ENCODE peak calls at places on chromosome 15, in six cellular contexts. One of them, this sample, is unnamed.

GRCh38 chr15:43912991-43913927 is 86.5 kb downstream of the WDR76 start:
- DNase-seq in lower leg skin: no peak
- DNase-seq in MCF 10A: peak; percentile 82
- DNase-seq in coronary artery: no peak
- DNase-seq in mammary epithelial cell: peak; percentile 93
- DNase-seq in pancreas: no peak
- DNase-seq in this sample: peak; percentile 90

GRCh38 chr15:50145451-50145872 is 26.4 kb upstream of the ATP8B4 start:
- DNase-seq in pancreas: no peak
- DNase-seq in lower leg skin: no peak
- DNase-seq in coronary artery: no peak
- DNase-seq in mammary epithelial cell: peak; percentile 63
- DNase-seq in MCF 10A: peak; percentile 75
- DNase-seq in this sample: peak; percentile 65

GRCh38 chr15:97156739-97157265 is 803.7 kb upstream of the ARRDC4 start:
- DNase-seq in MCF 10A: peak; percentile 20
- DNase-seq in lower leg skin: no peak
- DNase-seq in mammary epithelial cell: no peak
- DNase-seq in coronary artery: no peak
- DNase-seq in pancreas: no peak
- DNase-seq in this sample: no peak

GRCh38 chr15:43253431-43254403 is 13.0 kb downstream of the TGM5 start:
- DNase-seq in MCF 10A: peak; percentile 94
- DNase-seq in lower leg skin: peak; percentile 87
- DNase-seq in coronary artery: peak; percentile 41
- DNase-seq in mammary epithelial cell: peak; percentile 98
- DNase-seq in pancreas: no peak
- DNase-seq in this sample: no peak

GRCh38 chr15:81007428-81008064 is 6.8 kb downstream of the TLNRD1 start:
- DNase-seq in mammary epithelial cell: no peak
- DNase-seq in pancreas: no peak
- DNase-seq in coronary artery: no peak
- DNase-seq in lower leg skin: no peak
- DNase-seq in MCF 10A: no peak
- DNase-seq in this sample: no peak

GRCh38 chr15:58474741-58475323 is 43.0 kb downstream of the LIPC start:
- DNase-seq in mammary epithelial cell: no peak
- DNase-seq in MCF 10A: no peak
- DNase-seq in coronary artery: no peak
- DNase-seq in pancreas: no peak
- DNase-seq in lower leg skin: no peak
- DNase-seq in this sample: no peak

GRCh38 chr15:87212041-87212440 is 1044.5 kb downstream of the NTRK3 start:
- DNase-seq in MCF 10A: no peak
- DNase-seq in coronary artery: no peak
- DNase-seq in pancreas: no peak
- DNase-seq in mammary epithelial cell: no peak
- DNase-seq in lower leg skin: no peak
- DNase-seq in this sample: no peak

GRCh38 chr15:86846059-86846458 is 766.4 kb downstream of the AGBL1 start:
- DNase-seq in lower leg skin: no peak
- DNase-seq in MCF 10A: no peak
- DNase-seq in mammary epithelial cell: no peak
- DNase-seq in pancreas: no peak
- DNase-seq in coronary artery: no peak
- DNase-seq in this sample: no peak

GRCh38 chr15:31597466-31597865 is 270.8 kb downstream of the KLF13 start:
- DNase-seq in coronary artery: no peak
- DNase-seq in MCF 10A: no peak
- DNase-seq in pancreas: no peak
- DNase-seq in mammary epithelial cell: no peak
- DNase-seq in lower leg skin: no peak
- DNase-seq in this sample: no peak

GRCh38 chr15:101288905-101289513 is 6.0 kb downstream of the SNRPA1 start:
- DNase-seq in pancreas: no peak
- DNase-seq in MCF 10A: peak; percentile 61
- DNase-seq in lower leg skin: peak; percentile 46
- DNase-seq in coronary artery: no peak
- DNase-seq in mammary epithelial cell: peak; percentile 37
- DNase-seq in this sample: no peak

GRCh38 chr15:57994468-57995154 is 70.9 kb downstream of the ALDH1A2 start:
- DNase-seq in mammary epithelial cell: no peak
- DNase-seq in lower leg skin: no peak
- DNase-seq in coronary artery: no peak
- DNase-seq in MCF 10A: no peak
- DNase-seq in pancreas: no peak
- DNase-seq in this sample: no peak

GRCh38 chr15:94205366-94205765 is 26.0 kb upstream of the MCTP2 start:
- DNase-seq in pancreas: no peak
- DNase-seq in mammary epithelial cell: no peak
- DNase-seq in MCF 10A: no peak
- DNase-seq in lower leg skin: no peak
- DNase-seq in coronary artery: no peak
- DNase-seq in this sample: no peak

GRCh38 chr15:43516801-43517353 is 531 bp upstream of the MAP1A start:
- DNase-seq in coronary artery: peak; percentile 53
- DNase-seq in lower leg skin: peak; percentile 66
- DNase-seq in pancreas: no peak
- DNase-seq in MCF 10A: no peak
- DNase-seq in mammary epithelial cell: no peak
- DNase-seq in this sample: no peak

GRCh38 chr15:26867199-26868007 is 541 bp downstream of the GABRA5 start:
- DNase-seq in lower leg skin: no peak
- DNase-seq in MCF 10A: no peak
- DNase-seq in coronary artery: no peak
- DNase-seq in mammary epithelial cell: no peak
- DNase-seq in pancreas: peak; percentile 72
- DNase-seq in this sample: no peak

GRCh38 chr15:85000189-85000864 is 18.7 kb downstream of the PDE8A start:
- DNase-seq in pancreas: no peak
- DNase-seq in MCF 10A: no peak
- DNase-seq in coronary artery: no peak
- DNase-seq in mammary epithelial cell: no peak
- DNase-seq in lower leg skin: no peak
- DNase-seq in this sample: peak; percentile 44

GRCh38 chr15:64855206-64856000 is 13.7 kb downstream of the PLEKHO2 start:
- DNase-seq in pancreas: no peak
- DNase-seq in mammary epithelial cell: peak; percentile 20
- DNase-seq in coronary artery: no peak
- DNase-seq in MCF 10A: no peak
- DNase-seq in lower leg skin: no peak
- DNase-seq in this sample: no peak

GRCh38 chr15:51185213-51185619 is 90.5 kb upstream of the TNFAIP8L3 start:
- DNase-seq in pancreas: no peak
- DNase-seq in lower leg skin: no peak
- DNase-seq in coronary artery: no peak
- DNase-seq in MCF 10A: no peak
- DNase-seq in mammary epithelial cell: no peak
- DNase-seq in this sample: no peak

GRCh38 chr15:42890161-42890913 is 30.2 kb downstream of the TTBK2 start:
- DNase-seq in lower leg skin: no peak
- DNase-seq in pancreas: no peak
- DNase-seq in coronary artery: no peak
- DNase-seq in mammary epithelial cell: peak; percentile 79
- DNase-seq in MCF 10A: peak; percentile 60
- DNase-seq in this sample: peak; percentile 49

GRCh38 chr15:48541659-48542334 is 103.7 kb downstream of the FBN1 start:
- DNase-seq in coronary artery: no peak
- DNase-seq in pancreas: no peak
- DNase-seq in MCF 10A: peak; percentile 73
- DNase-seq in mammary epithelial cell: peak; percentile 48
- DNase-seq in lower leg skin: no peak
- DNase-seq in this sample: no peak

GRCh38 chr15:49239105-49239504 is 69.1 kb downstream of the GALK2 start:
- DNase-seq in coronary artery: no peak
- DNase-seq in mammary epithelial cell: no peak
- DNase-seq in MCF 10A: no peak
- DNase-seq in lower leg skin: no peak
- DNase-seq in pancreas: no peak
- DNase-seq in this sample: no peak

GRCh38 chr15:41006479-41006878 is 53.2 kb downstream of the CHAC1 start:
- DNase-seq in mammary epithelial cell: no peak
- DNase-seq in coronary artery: no peak
- DNase-seq in lower leg skin: no peak
- DNase-seq in pancreas: no peak
- DNase-seq in MCF 10A: no peak
- DNase-seq in this sample: no peak

GRCh38 chr15:85733415-85733814 is 61.3 kb downstream of the KLHL25 start:
- DNase-seq in lower leg skin: no peak
- DNase-seq in MCF 10A: no peak
- DNase-seq in mammary epithelial cell: no peak
- DNase-seq in pancreas: no peak
- DNase-seq in coronary artery: no peak
- DNase-seq in this sample: no peak

GRCh38 chr15:101176625-101177024 is 75.2 kb downstream of the CHSY1 start:
- DNase-seq in pancreas: no peak
- DNase-seq in lower leg skin: no peak
- DNase-seq in coronary artery: no peak
- DNase-seq in mammary epithelial cell: peak; percentile 23
- DNase-seq in MCF 10A: peak; percentile 46
- DNase-seq in this sample: no peak

GRCh38 chr15:43492266-43492665 is 690 bp downstream of the TP53BP1 start:
- DNase-seq in mammary epithelial cell: no peak
- DNase-seq in lower leg skin: no peak
- DNase-seq in pancreas: no peak
- DNase-seq in MCF 10A: no peak
- DNase-seq in coronary artery: no peak
- DNase-seq in this sample: no peak

GRCh38 chr15:90413411-90414379 is 25.7 kb downstream of the IQGAP1 start:
- DNase-seq in pancreas: no peak
- DNase-seq in MCF 10A: peak; percentile 67
- DNase-seq in coronary artery: no peak
- DNase-seq in lower leg skin: no peak
- DNase-seq in mammary epithelial cell: no peak
- DNase-seq in this sample: no peak

GRCh38 chr15:93270937-93271472 is 182.0 kb upstream of the RGMA start:
- DNase-seq in coronary artery: peak; percentile 47
- DNase-seq in MCF 10A: no peak
- DNase-seq in mammary epithelial cell: no peak
- DNase-seq in pancreas: no peak
- DNase-seq in lower leg skin: peak; percentile 54
- DNase-seq in this sample: no peak

GRCh38 chr15:25545889-25546288 is 107.1 kb upstream of the UBE3A start:
- DNase-seq in coronary artery: no peak
- DNase-seq in mammary epithelial cell: no peak
- DNase-seq in lower leg skin: no peak
- DNase-seq in MCF 10A: no peak
- DNase-seq in pancreas: no peak
- DNase-seq in this sample: no peak

GRCh38 chr15:33649217-33649933 is 318.9 kb upstream of the CHRM5 start:
- DNase-seq in pancreas: no peak
- DNase-seq in coronary artery: no peak
- DNase-seq in lower leg skin: no peak
- DNase-seq in mammary epithelial cell: no peak
- DNase-seq in MCF 10A: no peak
- DNase-seq in this sample: no peak

GRCh38 chr15:33656090-33656670 is 312.1 kb upstream of the CHRM5 start:
- DNase-seq in mammary epithelial cell: peak; percentile 29
- DNase-seq in coronary artery: no peak
- DNase-seq in MCF 10A: no peak
- DNase-seq in pancreas: no peak
- DNase-seq in lower leg skin: no peak
- DNase-seq in this sample: no peak

GRCh38 chr15:33655488-33655887 is 312.8 kb upstream of the CHRM5 start:
- DNase-seq in lower leg skin: no peak
- DNase-seq in MCF 10A: no peak
- DNase-seq in pancreas: no peak
- DNase-seq in coronary artery: no peak
- DNase-seq in mammary epithelial cell: no peak
- DNase-seq in this sample: no peak

GRCh38 chr15:33660151-33660550 is 308.1 kb upstream of the CHRM5 start:
- DNase-seq in coronary artery: no peak
- DNase-seq in pancreas: no peak
- DNase-seq in lower leg skin: no peak
- DNase-seq in MCF 10A: no peak
- DNase-seq in mammary epithelial cell: no peak
- DNase-seq in this sample: no peak

DNA sequence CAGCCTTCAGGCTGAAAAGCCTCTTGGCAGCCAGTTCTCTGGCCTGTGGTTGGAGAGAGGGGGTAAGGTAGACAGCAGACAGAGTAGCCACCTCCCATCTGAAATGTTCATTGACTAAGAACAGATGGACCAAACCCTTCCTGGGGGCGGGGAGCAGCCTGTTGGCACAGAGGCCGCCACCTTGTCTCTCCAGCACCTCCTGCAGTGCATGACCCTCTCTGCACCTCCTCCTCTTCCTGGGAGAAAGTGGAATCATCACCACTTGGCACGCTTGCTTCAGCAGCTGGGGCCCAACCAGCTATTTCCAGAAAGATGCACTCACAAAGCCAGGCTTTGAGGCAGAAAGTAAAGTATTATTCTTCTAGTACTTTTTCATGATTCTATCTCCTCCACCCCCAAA is 313.4 kb upstream of the CHRM5 start:
- DNase-seq in MCF 10A: peak; percentile 36
- DNase-seq in coronary artery: no peak
- DNase-seq in lower leg skin: no peak
- DNase-seq in pancreas: no peak
- DNase-seq in mammary epithelial cell: peak; percentile 14
- DNase-seq in this sample: no peak
- TF ChIP-seq CTCF in MCF 10A: no peak
- TF ChIP-seq CTCF in coronary artery: no peak
- TF ChIP-seq CTCF in lower leg skin: no peak
- TF ChIP-seq CTCF in pancreas: no peak
- TF ChIP-seq CTCF in mammary epithelial cell: peak; percentile 42
- TF ChIP-seq CTCF in this sample: no peak

DNA sequence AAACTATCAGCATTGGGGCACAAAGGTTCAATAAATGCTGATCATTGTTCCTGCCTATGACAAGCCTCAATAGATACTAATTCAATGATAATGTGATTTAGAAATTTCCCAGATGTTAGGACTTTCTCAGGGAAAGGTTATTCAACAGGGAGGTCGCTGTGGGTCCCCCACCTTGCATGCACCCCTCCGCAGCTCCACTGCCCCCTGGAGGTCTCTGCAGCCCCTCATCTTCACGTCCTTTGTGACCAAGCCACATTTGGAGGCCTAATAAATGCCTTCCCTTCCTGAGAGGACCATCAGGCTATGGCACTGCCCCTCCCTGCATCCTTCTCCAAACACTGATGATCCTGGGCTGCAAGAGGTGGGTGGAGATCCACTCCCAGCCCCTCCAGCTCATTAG is 50.2 kb downstream of the NOX5 start:
- DNase-seq in coronary artery: no peak
- DNase-seq in pancreas: no peak
- DNase-seq in lower leg skin: peak; percentile 13
- DNase-seq in mammary epithelial cell: no peak
- DNase-seq in MCF 10A: no peak
- DNase-seq in this sample: no peak
- TF ChIP-seq CTCF in coronary artery: no peak
- TF ChIP-seq CTCF in pancreas: no peak
- TF ChIP-seq CTCF in lower leg skin: no peak
- TF ChIP-seq CTCF in mammary epithelial cell: no peak
- TF ChIP-seq CTCF in MCF 10A: no peak
- TF ChIP-seq CTCF in this sample: no peak

GRCh38 chr15:67873777-67874176 is 33.9 kb upstream of the RNU6-1 start:
- DNase-seq in coronary artery: no peak
- DNase-seq in MCF 10A: no peak
- DNase-seq in pancreas: no peak
- DNase-seq in lower leg skin: peak; percentile 40
- DNase-seq in mammary epithelial cell: no peak
- DNase-seq in this sample: no peak
- TF ChIP-seq CTCF in coronary artery: no peak
- TF ChIP-seq CTCF in MCF 10A: no peak
- TF ChIP-seq CTCF in pancreas: no peak
- TF ChIP-seq CTCF in lower leg skin: no peak
- TF ChIP-seq CTCF in mammary epithelial cell: no peak
- TF ChIP-seq CTCF in this sample: no peak

GRCh38 chr15:38427380-38427779 is 26.5 kb upstream of the FAM98B start:
- DNase-seq in mammary epithelial cell: no peak
- DNase-seq in lower leg skin: no peak
- DNase-seq in coronary artery: no peak
- DNase-seq in MCF 10A: no peak
- DNase-seq in pancreas: no peak
- DNase-seq in this sample: no peak
- TF ChIP-seq CTCF in mammary epithelial cell: no peak
- TF ChIP-seq CTCF in lower leg skin: no peak
- TF ChIP-seq CTCF in coronary artery: no peak
- TF ChIP-seq CTCF in MCF 10A: no peak
- TF ChIP-seq CTCF in pancreas: no peak
- TF ChIP-seq CTCF in this sample: no peak

This sample was measured in AG04450.